ENCODE peak calls at places on chromosomes 16 and 17, in seven cellular contexts. One of them, this sample, is unnamed.

GRCh38 chr16:77206533-77206932 is 7.3 kb downstream of the SYCE1L start:
- DNase-seq in fibroblast of lung: no peak
- DNase-seq in amniotic stem cell: no peak
- DNase-seq in GM10248: no peak
- DNase-seq in EL: no peak
- DNase-seq in A549: no peak
- DNase-seq in stimulated activated CD4-positive, alpha-beta T cell treated with anti-CD3 and anti-CD28 coated beads, TNF-alpha, amount 100 ng/mL, for 24 hours: no peak
- DNase-seq in this sample: no peak

GRCh38 chr16:391885-392335 is 5.1 kb upstream of the NME4 start:
- DNase-seq in fibroblast of lung: peak
- DNase-seq in amniotic stem cell: no peak
- DNase-seq in GM10248: peak
- DNase-seq in EL: peak
- DNase-seq in A549: peak
- DNase-seq in stimulated activated CD4-positive, alpha-beta T cell treated with anti-CD3 and anti-CD28 coated beads, TNF-alpha, amount 100 ng/mL, for 24 hours: peak
- DNase-seq in this sample: peak

GRCh38 chr17:6110088-6110487 is 39.9 kb downstream of the WSCD1 start:
- DNase-seq in fibroblast of lung: no peak
- DNase-seq in amniotic stem cell: no peak
- DNase-seq in GM10248: no peak
- DNase-seq in EL: no peak
- DNase-seq in A549: no peak
- DNase-seq in stimulated activated CD4-positive, alpha-beta T cell treated with anti-CD3 and anti-CD28 coated beads, TNF-alpha, amount 100 ng/mL, for 24 hours: no peak
- DNase-seq in this sample: no peak

GRCh38 chr17:40399185-40399584 is 18.5 kb downstream of the TOP2A start:
- DNase-seq in fibroblast of lung: peak
- DNase-seq in amniotic stem cell: peak
- DNase-seq in GM10248: peak
- DNase-seq in EL: peak
- DNase-seq in A549: peak
- DNase-seq in stimulated activated CD4-positive, alpha-beta T cell treated with anti-CD3 and anti-CD28 coated beads, TNF-alpha, amount 100 ng/mL, for 24 hours: no peak
- DNase-seq in this sample: no peak

GRCh38 chr16:57938936-57939871 is 31.7 kb downstream of the CNGB1 start:
- DNase-seq in fibroblast of lung: peak
- DNase-seq in amniotic stem cell: no peak
- DNase-seq in GM10248: no peak
- DNase-seq in EL: peak
- DNase-seq in A549: peak
- DNase-seq in stimulated activated CD4-positive, alpha-beta T cell treated with anti-CD3 and anti-CD28 coated beads, TNF-alpha, amount 100 ng/mL, for 24 hours: no peak
- DNase-seq in this sample: no peak

GRCh38 chr17:80097307-80097630 is 4.1 kb upstream of the GAA start:
- DNase-seq in fibroblast of lung: peak
- DNase-seq in amniotic stem cell: no peak
- DNase-seq in GM10248: no peak
- DNase-seq in EL: no peak
- DNase-seq in A549: no peak
- DNase-seq in stimulated activated CD4-positive, alpha-beta T cell treated with anti-CD3 and anti-CD28 coated beads, TNF-alpha, amount 100 ng/mL, for 24 hours: no peak
- DNase-seq in this sample: no peak

GRCh38 chr17:68835061-68835460 is 120.1 kb downstream of the ABCA8 start:
- DNase-seq in fibroblast of lung: no peak
- DNase-seq in amniotic stem cell: no peak
- DNase-seq in GM10248: no peak
- DNase-seq in EL: no peak
- DNase-seq in A549: no peak
- DNase-seq in stimulated activated CD4-positive, alpha-beta T cell treated with anti-CD3 and anti-CD28 coated beads, TNF-alpha, amount 100 ng/mL, for 24 hours: no peak
- DNase-seq in this sample: no peak

GRCh38 chr16:84800118-84800517 is 19.7 kb upstream of the CRISPLD2 start:
- DNase-seq in fibroblast of lung: no peak
- DNase-seq in amniotic stem cell: no peak
- DNase-seq in GM10248: no peak
- DNase-seq in EL: no peak
- DNase-seq in A549: no peak
- DNase-seq in stimulated activated CD4-positive, alpha-beta T cell treated with anti-CD3 and anti-CD28 coated beads, TNF-alpha, amount 100 ng/mL, for 24 hours: no peak
- DNase-seq in this sample: no peak

GRCh38 chr17:35003778-35004177 is 23.5 kb downstream of the LIG3 start:
- DNase-seq in fibroblast of lung: no peak
- DNase-seq in amniotic stem cell: no peak
- DNase-seq in GM10248: no peak
- DNase-seq in EL: no peak
- DNase-seq in A549: no peak
- DNase-seq in stimulated activated CD4-positive, alpha-beta T cell treated with anti-CD3 and anti-CD28 coated beads, TNF-alpha, amount 100 ng/mL, for 24 hours: no peak
- DNase-seq in this sample: no peak

GRCh38 chr17:68533887-68534700 is 21.9 kb downstream of the PRKAR1A start:
- DNase-seq in fibroblast of lung: peak
- DNase-seq in amniotic stem cell: no peak
- DNase-seq in GM10248: no peak
- DNase-seq in EL: peak
- DNase-seq in A549: peak
- DNase-seq in stimulated activated CD4-positive, alpha-beta T cell treated with anti-CD3 and anti-CD28 coated beads, TNF-alpha, amount 100 ng/mL, for 24 hours: no peak
- DNase-seq in this sample: no peak

GRCh38 chr17:74011963-74012362 is 191.5 kb upstream of the RPL38 start:
- DNase-seq in fibroblast of lung: no peak
- DNase-seq in amniotic stem cell: no peak
- DNase-seq in GM10248: no peak
- DNase-seq in EL: no peak
- DNase-seq in A549: no peak
- DNase-seq in stimulated activated CD4-positive, alpha-beta T cell treated with anti-CD3 and anti-CD28 coated beads, TNF-alpha, amount 100 ng/mL, for 24 hours: no peak
- DNase-seq in this sample: no peak

GRCh38 chr16:4033951-4034350 is 82.3 kb downstream of the ADCY9 start:
- DNase-seq in fibroblast of lung: no peak
- DNase-seq in amniotic stem cell: no peak
- DNase-seq in GM10248: no peak
- DNase-seq in EL: no peak
- DNase-seq in A549: no peak
- DNase-seq in stimulated activated CD4-positive, alpha-beta T cell treated with anti-CD3 and anti-CD28 coated beads, TNF-alpha, amount 100 ng/mL, for 24 hours: no peak
- DNase-seq in this sample: no peak

GRCh38 chr17:82407255-82407654 is 10.9 kb upstream of the HEXD start:
- DNase-seq in fibroblast of lung: peak
- DNase-seq in amniotic stem cell: no peak
- DNase-seq in GM10248: no peak
- DNase-seq in EL: no peak
- DNase-seq in A549: peak
- DNase-seq in stimulated activated CD4-positive, alpha-beta T cell treated with anti-CD3 and anti-CD28 coated beads, TNF-alpha, amount 100 ng/mL, for 24 hours: no peak
- DNase-seq in this sample: no peak

GRCh38 chr16:87416826-87417471 is 24.8 kb downstream of the MAP1LC3B start:
- DNase-seq in fibroblast of lung: peak
- DNase-seq in amniotic stem cell: peak
- DNase-seq in GM10248: no peak
- DNase-seq in EL: peak
- DNase-seq in A549: peak
- DNase-seq in stimulated activated CD4-positive, alpha-beta T cell treated with anti-CD3 and anti-CD28 coated beads, TNF-alpha, amount 100 ng/mL, for 24 hours: no peak
- DNase-seq in this sample: no peak

GRCh38 chr17:7438050-7438614 is 1.2 kb upstream of the FGF11 start:
- DNase-seq in fibroblast of lung: no peak
- DNase-seq in amniotic stem cell: no peak
- DNase-seq in GM10248: peak
- DNase-seq in EL: peak
- DNase-seq in A549: no peak
- DNase-seq in stimulated activated CD4-positive, alpha-beta T cell treated with anti-CD3 and anti-CD28 coated beads, TNF-alpha, amount 100 ng/mL, for 24 hours: no peak
- DNase-seq in this sample: no peak

GRCh38 chr17:49748223-49748622 is 15.7 kb downstream of the FAM117A start:
- DNase-seq in fibroblast of lung: no peak
- DNase-seq in amniotic stem cell: no peak
- DNase-seq in GM10248: no peak
- DNase-seq in EL: no peak
- DNase-seq in A549: no peak
- DNase-seq in stimulated activated CD4-positive, alpha-beta T cell treated with anti-CD3 and anti-CD28 coated beads, TNF-alpha, amount 100 ng/mL, for 24 hours: no peak
- DNase-seq in this sample: no peak

GRCh38 chr17:40112191-40112590 is 9.6 kb upstream of the MSL1 start:
- DNase-seq in fibroblast of lung: no peak
- DNase-seq in amniotic stem cell: no peak
- DNase-seq in GM10248: no peak
- DNase-seq in EL: no peak
- DNase-seq in A549: no peak
- DNase-seq in stimulated activated CD4-positive, alpha-beta T cell treated with anti-CD3 and anti-CD28 coated beads, TNF-alpha, amount 100 ng/mL, for 24 hours: no peak
- DNase-seq in this sample: no peak

GRCh38 chr17:77493901-77494663 is 353.3 kb downstream of the SEC14L1 start:
- DNase-seq in fibroblast of lung: no peak
- DNase-seq in amniotic stem cell: no peak
- DNase-seq in GM10248: no peak
- DNase-seq in EL: no peak
- DNase-seq in A549: no peak
- DNase-seq in stimulated activated CD4-positive, alpha-beta T cell treated with anti-CD3 and anti-CD28 coated beads, TNF-alpha, amount 100 ng/mL, for 24 hours: no peak
- DNase-seq in this sample: no peak

GRCh38 chr17:8046306-8046928 is 7.6 kb downstream of the ALOX15B start:
- DNase-seq in fibroblast of lung: no peak
- DNase-seq in amniotic stem cell: no peak
- DNase-seq in GM10248: no peak
- DNase-seq in EL: no peak
- DNase-seq in A549: no peak
- DNase-seq in stimulated activated CD4-positive, alpha-beta T cell treated with anti-CD3 and anti-CD28 coated beads, TNF-alpha, amount 100 ng/mL, for 24 hours: no peak
- DNase-seq in this sample: no peak

GRCh38 chr17:81740395-81740961 is 28.4 kb downstream of the SLC25A10 start:
- DNase-seq in fibroblast of lung: no peak
- DNase-seq in amniotic stem cell: no peak
- DNase-seq in GM10248: no peak
- DNase-seq in EL: no peak
- DNase-seq in A549: no peak
- DNase-seq in stimulated activated CD4-positive, alpha-beta T cell treated with anti-CD3 and anti-CD28 coated beads, TNF-alpha, amount 100 ng/mL, for 24 hours: no peak
- DNase-seq in this sample: no peak

GRCh38 chr17:38761612-38762011 is 9.1 kb downstream of the PSMB3 start:
- DNase-seq in fibroblast of lung: no peak
- DNase-seq in amniotic stem cell: no peak
- DNase-seq in GM10248: no peak
- DNase-seq in EL: peak
- DNase-seq in A549: peak
- DNase-seq in stimulated activated CD4-positive, alpha-beta T cell treated with anti-CD3 and anti-CD28 coated beads, TNF-alpha, amount 100 ng/mL, for 24 hours: no peak
- DNase-seq in this sample: no peak

GRCh38 chr17:40560592-40561293 is 4.5 kb downstream of the CCR7 start:
- DNase-seq in fibroblast of lung: peak
- DNase-seq in amniotic stem cell: no peak
- DNase-seq in GM10248: peak
- DNase-seq in EL: peak
- DNase-seq in A549: no peak
- DNase-seq in stimulated activated CD4-positive, alpha-beta T cell treated with anti-CD3 and anti-CD28 coated beads, TNF-alpha, amount 100 ng/mL, for 24 hours: peak
- DNase-seq in this sample: peak

GRCh38 chr17:12665263-12666210 is at the start of gene MYOCD:
- DNase-seq in fibroblast of lung: peak
- DNase-seq in amniotic stem cell: peak
- DNase-seq in GM10248: peak
- DNase-seq in EL: peak
- DNase-seq in A549: peak
- DNase-seq in stimulated activated CD4-positive, alpha-beta T cell treated with anti-CD3 and anti-CD28 coated beads, TNF-alpha, amount 100 ng/mL, for 24 hours: no peak
- DNase-seq in this sample: no peak

GRCh38 chr16:51152691-51153261 is 1.7 kb upstream of the SALL1 start:
- DNase-seq in fibroblast of lung: no peak
- DNase-seq in amniotic stem cell: no peak
- DNase-seq in GM10248: no peak
- DNase-seq in EL: peak
- DNase-seq in A549: no peak
- DNase-seq in stimulated activated CD4-positive, alpha-beta T cell treated with anti-CD3 and anti-CD28 coated beads, TNF-alpha, amount 100 ng/mL, for 24 hours: no peak
- DNase-seq in this sample: no peak

This sample was measured in kidney epithelial cell.